ENCODE peak calls at places on chromosome 1, in five cellular contexts. P, X, O, H and M are unnamed samples.
A peak's percentile ranks its signal among the peaks of the same experiment; 100 is the strongest.

GRCh38 chr1:202952818-202953217 is 5.3 kb downstream of the ADIPOR1 start:
- DNase-seq in H (peak; percentile 83), P (no peak), X (no peak), O (peak; percentile 68), M (peak; percentile 93)

GRCh38 chr1:188709146-188709545 is 1768.5 kb downstream of the BRINP3 start:
- DNase-seq in P (no peak), H (no peak), X (no peak), O (no peak), M (no peak)

GRCh38 chr1:12513176-12513575 is 104.8 kb downstream of the DHRS3 start:
- DNase-seq in X (no peak), H (no peak), P (no peak), O (no peak), M (no peak)

GRCh38 chr1:242523968-242524570 is 428 bp downstream of the PLD5 start:
- DNase-seq in X (peak; percentile 30), O (no peak), H (no peak), P (peak; percentile 42), M (peak; percentile 74)

GRCh38 chr1:217535601-217536377 is 95.1 kb downstream of the GPATCH2 start:
- DNase-seq in O (no peak), H (no peak), P (no peak), X (no peak), M (peak; percentile 22)

GRCh38 chr1:156458181-156458503 is 42.4 kb downstream of the MEF2D start:
- DNase-seq in H (no peak), X (peak; percentile 56), O (no peak), P (no peak), M (peak; percentile 38)

GRCh38 chr1:35505911-35506798 is 51.0 kb downstream of the KIAA0319L start:
- DNase-seq in O (peak; percentile 91), H (peak; percentile 76), X (peak; percentile 72), P (no peak), M (peak; percentile 76)

GRCh38 chr1:225766967-225767413 is 10.6 kb upstream of the SRP9 start:
- DNase-seq in H (no peak), P (peak; percentile 90), X (peak; percentile 67), O (no peak), M (peak; percentile 99)

GRCh38 chr1:168920456-168921094 is 185.9 kb upstream of the ATP1B1 start:
- DNase-seq in X (no peak), P (no peak), O (peak; percentile 96), H (peak; percentile 7), M (peak; percentile 55)

GRCh38 chr1:86155807-86156561 is 588 bp downstream of the COL24A1 start:
- DNase-seq in X (peak; percentile 36), O (no peak), P (no peak), H (no peak), M (peak; percentile 16)

GRCh38 chr1:223720987-223721591 is 8.8 kb downstream of the CAPN2 start:
- DNase-seq in O (no peak), P (no peak), X (no peak), H (no peak), M (peak; percentile 97)

GRCh38 chr1:99806882-99807281 is 40.4 kb upstream of the FRRS1 start:
- DNase-seq in H (no peak), O (no peak), P (no peak), X (no peak), M (no peak)

GRCh38 chr1:183318433-183318832 is 99.7 kb downstream of the NMNAT2 start:
- DNase-seq in P (no peak), O (peak; percentile 27), H (peak; percentile 18), X (peak; percentile 81), M (peak; percentile 95)